ENCODE peak calls at places on chromosome 18, in four cellular contexts. S is HepG2, P is WTC11, Y is GM12878. K is an unnamed sample.

GRCh38 chr18:42574871-42575270 is 540.6 kb downstream of the RIT2 start:
- DNase-seq in Y (no peak), P (no peak), S (no peak), K (no peak)

GRCh38 chr18:2907459-2908145 is 60.8 kb downstream of the EMILIN2 start:
- DNase-seq in P (no peak), S (no peak), Y (no peak), K (no peak)

GRCh38 chr18:45667056-45667455 is 51.8 kb downstream of the SLC14A2 start:
- DNase-seq in S (no peak), Y (no peak), P (no peak), K (no peak)

GRCh38 chr18:51490860-51491259 is 293.4 kb upstream of the MEX3C start:
- DNase-seq in S (no peak), P (no peak), Y (no peak), K (no peak)

GRCh38 chr18:24530630-24531111 is 70.2 kb downstream of the HRH4 start:
- DNase-seq in S (no peak), P (no peak), Y (no peak), K (peak)

GRCh38 chr18:10035306-10035991 is 121.6 kb downstream of the VAPA start:
- DNase-seq in P (no peak), S (no peak), Y (no peak), K (no peak)

GRCh38 chr18:2914185-2914584 is 67.4 kb downstream of the EMILIN2 start:
- DNase-seq in P (no peak), S (no peak), Y (no peak), K (no peak)

GRCh38 chr18:33372442-33372841 is 68.1 kb downstream of the CCDC178 start:
- DNase-seq in S (no peak), Y (no peak), P (no peak), K (no peak)

GRCh38 chr18:13628211-13628610 is 98.1 kb downstream of the FAM210A start:
- DNase-seq in P (no peak), Y (no peak), S (no peak), K (no peak)

GRCh38 chr18:40852406-40852805 is 1102.6 kb upstream of the PIK3C3 start:
- DNase-seq in Y (no peak), P (no peak), S (no peak), K (no peak)
- TF ChIP-seq ETV6 in Y (no peak), P (no peak), S (no peak), K (no peak)

DNA sequence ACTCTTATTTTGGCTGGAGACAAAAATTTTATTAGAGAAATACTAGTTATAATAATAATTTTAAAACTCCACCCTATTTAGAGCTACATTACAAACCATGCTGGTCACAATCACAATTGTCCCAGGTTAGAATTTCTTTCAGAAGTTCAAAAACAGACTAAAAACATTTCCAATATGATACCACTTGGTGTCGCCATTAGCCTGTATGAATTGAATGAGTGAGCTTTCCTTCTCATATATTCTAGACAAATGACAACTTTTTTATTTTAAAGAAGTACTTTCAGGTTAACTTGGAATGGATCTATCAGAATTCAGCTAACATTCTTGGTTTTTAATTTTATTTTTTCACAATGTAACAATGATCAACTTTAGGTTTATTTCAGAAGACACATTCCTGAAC is 48.0 kb downstream of the SERPINB8 start:
- DNase-seq in S (peak), P (no peak), Y (no peak), K (no peak)
- TF ChIP-seq ETV6 in S (no peak), P (no peak), Y (no peak), K (no peak)

GRCh38 chr18:993560-993959 is 88.9 kb downstream of the ADCYAP1 start:
- DNase-seq in P (no peak), Y (no peak), S (no peak), K (no peak)
- TF ChIP-seq ETV6 in P (no peak), Y (no peak), S (no peak), K (no peak)

GRCh38 chr18:53971331-53971730 is 253.1 kb downstream of the MBD2 start:
- DNase-seq in Y (no peak), S (no peak), P (no peak), K (no peak)
- TF ChIP-seq ETV6 in Y (no peak), S (no peak), P (no peak), K (no peak)

DNA sequence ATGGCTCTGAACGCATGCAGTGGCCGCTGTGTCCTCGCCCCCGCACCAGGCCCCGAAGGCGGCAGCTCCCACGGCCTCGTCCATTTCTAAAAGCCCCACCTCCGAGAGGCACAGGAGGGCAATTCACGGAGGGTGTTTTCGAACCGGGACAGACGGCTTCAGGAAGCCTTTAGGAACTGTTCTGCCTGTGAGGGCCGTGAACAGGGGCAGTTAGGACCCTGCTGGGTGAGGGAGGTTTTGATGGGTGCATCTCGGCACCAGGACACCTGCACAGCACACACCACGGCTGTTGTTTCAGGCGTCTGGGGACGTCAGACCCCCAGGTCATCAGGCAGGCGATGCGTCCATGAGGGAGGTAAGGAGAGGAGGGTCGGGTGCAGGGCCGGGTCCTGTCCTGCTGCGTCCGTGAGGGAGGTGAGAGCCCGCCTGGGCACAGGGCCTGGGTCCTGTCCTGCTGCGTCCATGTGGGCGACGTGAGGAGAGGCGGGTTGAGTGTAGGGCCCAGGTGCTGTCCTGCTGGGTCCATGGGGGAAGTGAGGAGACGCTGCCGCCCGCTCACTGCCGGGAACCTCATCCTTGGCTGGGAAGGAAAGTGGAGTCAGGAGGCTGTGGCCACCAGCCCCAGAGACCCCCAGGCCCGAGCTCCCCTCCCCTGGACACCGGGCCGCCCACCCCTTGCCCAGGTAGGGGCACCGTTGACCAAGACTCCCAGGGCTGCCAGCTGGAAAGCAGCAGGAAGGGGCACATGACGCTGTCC is 25.5 kb upstream of the KCNG2 start:
- DNase-seq in P (peak), S (no peak), Y (no peak), K (no peak)
- TF ChIP-seq ETV6 in P (no peak), S (no peak), Y (no peak), K (no peak)

DNA sequence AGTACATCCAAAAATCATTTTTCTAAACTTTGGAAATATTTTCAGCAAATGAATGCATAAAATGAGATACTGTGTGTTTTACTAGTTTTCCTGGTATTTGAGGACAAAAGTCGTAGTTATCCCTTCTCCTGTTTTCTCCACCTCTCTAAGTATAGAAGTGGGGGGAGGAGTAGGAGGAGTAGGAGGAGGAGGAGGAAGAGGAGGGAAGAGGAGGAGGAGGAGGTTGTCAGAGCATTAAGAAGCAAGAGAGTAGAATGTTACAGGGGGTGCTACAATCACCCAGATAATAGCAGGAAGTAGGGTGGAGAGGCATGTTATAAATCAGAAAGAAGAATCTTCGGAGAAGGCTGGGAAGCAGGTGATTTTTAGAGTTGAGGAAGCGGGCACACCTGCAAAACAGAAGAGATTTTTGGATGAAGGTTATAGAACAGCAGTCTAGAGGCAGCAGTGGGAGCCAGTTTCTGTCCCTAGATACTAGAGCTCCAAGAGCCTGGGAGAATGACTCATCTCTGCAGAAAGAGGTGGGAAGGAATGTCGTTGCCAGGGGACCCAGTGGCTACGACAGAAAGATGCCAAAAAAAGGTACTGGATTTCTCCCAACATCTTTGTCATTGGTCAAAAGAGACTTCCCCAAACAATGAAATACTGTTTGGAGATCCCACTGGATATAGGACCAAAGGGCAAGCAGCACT is 44.2 kb upstream of the AQP4 start:
- DNase-seq in Y (no peak), S (peak), P (no peak), K (no peak)
- TF ChIP-seq ETV6 in Y (no peak), S (no peak), P (no peak), K (no peak)

GRCh38 chr18:39500320-39500719 is 1934.7 kb upstream of the CELF4 start:
- DNase-seq in Y (no peak), S (no peak), P (peak), K (no peak)
- TF ChIP-seq ETV6 in Y (no peak), S (no peak), P (no peak), K (no peak)

DNA sequence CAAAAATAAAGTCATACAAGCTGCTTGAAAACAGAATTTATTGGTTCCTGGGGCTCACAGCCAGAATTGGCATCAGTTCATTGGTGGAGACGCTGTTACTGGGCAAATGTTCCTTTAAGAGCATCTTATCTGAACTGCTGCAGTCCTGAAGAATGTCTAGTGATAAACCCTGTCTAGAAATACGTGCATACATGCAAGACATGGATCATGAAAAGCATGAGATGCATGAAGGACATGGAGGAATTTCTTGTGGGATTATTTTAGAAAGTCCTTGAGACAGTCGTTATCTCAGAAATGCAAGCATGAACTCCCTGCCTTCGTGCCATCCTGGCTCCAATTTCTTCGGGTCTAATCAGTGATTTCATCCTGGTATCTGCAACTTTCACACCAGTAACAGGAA is 32.5 kb upstream of the FHOD3 start:
- DNase-seq in P (no peak), Y (no peak), S (no peak), K (no peak)
- TF ChIP-seq ETV6 in P (no peak), Y (no peak), S (no peak), K (no peak)